ENCODE peak calls at places on chromosomes 3 and 15, in five cellular contexts. One of them, this sample, is unnamed.

GRCh38 chr3:38453075-38453913 is at the start of gene ACVR2B:
- DNase-seq in NT2/D1: peak; percentile 78
- DNase-seq in right cardiac atrium: peak; percentile 92
- DNase-seq in naive thymus-derived CD4-positive, alpha-beta T cell: peak; percentile 58
- DNase-seq in CD8-positive, alpha-beta memory T cell: peak; percentile 77
- DNase-seq in this sample: peak; percentile 85

GRCh38 chr3:71416868-71417267 is 166.7 kb downstream of the FOXP1 start:
- DNase-seq in naive thymus-derived CD4-positive, alpha-beta T cell: peak; percentile 56
- DNase-seq in CD8-positive, alpha-beta memory T cell: peak; percentile 60
- DNase-seq in right cardiac atrium: no peak
- DNase-seq in NT2/D1: peak; percentile 35
- DNase-seq in this sample: peak; percentile 61

GRCh38 chr3:143252931-143253330 is 133.4 kb downstream of the CHST2 start:
- DNase-seq in right cardiac atrium: no peak
- DNase-seq in CD8-positive, alpha-beta memory T cell: no peak
- DNase-seq in naive thymus-derived CD4-positive, alpha-beta T cell: no peak
- DNase-seq in NT2/D1: no peak
- DNase-seq in this sample: no peak

GRCh38 chr15:63407612-63408011 is 26.0 kb upstream of the CA12 start:
- DNase-seq in NT2/D1: no peak
- DNase-seq in right cardiac atrium: no peak
- DNase-seq in CD8-positive, alpha-beta memory T cell: no peak
- DNase-seq in naive thymus-derived CD4-positive, alpha-beta T cell: no peak
- DNase-seq in this sample: no peak

GRCh38 chr3:143084856-143085731 is 34.5 kb upstream of the CHST2 start:
- DNase-seq in CD8-positive, alpha-beta memory T cell: no peak
- DNase-seq in NT2/D1: no peak
- DNase-seq in naive thymus-derived CD4-positive, alpha-beta T cell: no peak
- DNase-seq in right cardiac atrium: no peak
- DNase-seq in this sample: no peak

GRCh38 chr3:107810195-107811071 is 280.4 kb downstream of the CD47 start:
- DNase-seq in naive thymus-derived CD4-positive, alpha-beta T cell: no peak
- DNase-seq in right cardiac atrium: no peak
- DNase-seq in NT2/D1: no peak
- DNase-seq in CD8-positive, alpha-beta memory T cell: no peak
- DNase-seq in this sample: no peak

GRCh38 chr3:170751083-170751893 is 118.7 kb downstream of the RPL22L1 start:
- DNase-seq in naive thymus-derived CD4-positive, alpha-beta T cell: no peak
- DNase-seq in CD8-positive, alpha-beta memory T cell: no peak
- DNase-seq in NT2/D1: no peak
- DNase-seq in right cardiac atrium: peak; percentile 68
- DNase-seq in this sample: no peak

GRCh38 chr3:110106805-110107204 is 769.5 kb upstream of the DPPA4 start:
- DNase-seq in CD8-positive, alpha-beta memory T cell: no peak
- DNase-seq in NT2/D1: no peak
- DNase-seq in right cardiac atrium: no peak
- DNase-seq in naive thymus-derived CD4-positive, alpha-beta T cell: no peak
- DNase-seq in this sample: no peak

GRCh38 chr3:107600784-107601183 is 78.0 kb downstream of the BBX start:
- DNase-seq in NT2/D1: no peak
- DNase-seq in CD8-positive, alpha-beta memory T cell: no peak
- DNase-seq in right cardiac atrium: no peak
- DNase-seq in naive thymus-derived CD4-positive, alpha-beta T cell: no peak
- DNase-seq in this sample: no peak

GRCh38 chr15:99016680-99017321 is 9.2 kb upstream of the PGPEP1L start:
- DNase-seq in CD8-positive, alpha-beta memory T cell: no peak
- DNase-seq in NT2/D1: no peak
- DNase-seq in right cardiac atrium: no peak
- DNase-seq in naive thymus-derived CD4-positive, alpha-beta T cell: no peak
- DNase-seq in this sample: no peak

GRCh38 chr3:37608061-37608702 is 253.5 kb upstream of the CTDSPL start:
- DNase-seq in NT2/D1: no peak
- DNase-seq in CD8-positive, alpha-beta memory T cell: no peak
- DNase-seq in naive thymus-derived CD4-positive, alpha-beta T cell: no peak
- DNase-seq in right cardiac atrium: no peak
- DNase-seq in this sample: no peak

GRCh38 chr3:194329566-194329965 is 21.6 kb downstream of the CPN2 start:
- DNase-seq in naive thymus-derived CD4-positive, alpha-beta T cell: no peak
- DNase-seq in CD8-positive, alpha-beta memory T cell: no peak
- DNase-seq in right cardiac atrium: no peak
- DNase-seq in NT2/D1: no peak
- DNase-seq in this sample: no peak

GRCh38 chr15:58318517-58318916 is 113.3 kb upstream of the LIPC start:
- DNase-seq in right cardiac atrium: no peak
- DNase-seq in naive thymus-derived CD4-positive, alpha-beta T cell: no peak
- DNase-seq in NT2/D1: no peak
- DNase-seq in CD8-positive, alpha-beta memory T cell: no peak
- DNase-seq in this sample: no peak

GRCh38 chr3:57803647-57804081 is 47.6 kb downstream of the SLMAP start:
- DNase-seq in naive thymus-derived CD4-positive, alpha-beta T cell: peak; percentile 13
- DNase-seq in NT2/D1: peak; percentile 25
- DNase-seq in right cardiac atrium: no peak
- DNase-seq in CD8-positive, alpha-beta memory T cell: no peak
- DNase-seq in this sample: peak; percentile 27

GRCh38 chr15:99566157-99566900 is 545 bp downstream of the MEF2A start:
- DNase-seq in right cardiac atrium: peak; percentile 35
- DNase-seq in CD8-positive, alpha-beta memory T cell: peak; percentile 46
- DNase-seq in NT2/D1: no peak
- DNase-seq in naive thymus-derived CD4-positive, alpha-beta T cell: peak; percentile 16
- DNase-seq in this sample: peak; percentile 34

GRCh38 chr15:82539690-82540054 is 585 bp downstream of the RPS17 start:
- DNase-seq in naive thymus-derived CD4-positive, alpha-beta T cell: no peak
- DNase-seq in right cardiac atrium: no peak
- DNase-seq in CD8-positive, alpha-beta memory T cell: no peak
- DNase-seq in NT2/D1: no peak
- DNase-seq in this sample: no peak

GRCh38 chr15:35545316-35545824 is 595 bp downstream of the DPH6 start:
- DNase-seq in NT2/D1: no peak
- DNase-seq in naive thymus-derived CD4-positive, alpha-beta T cell: no peak
- DNase-seq in right cardiac atrium: peak; percentile 60
- DNase-seq in CD8-positive, alpha-beta memory T cell: no peak
- DNase-seq in this sample: peak; percentile 39

GRCh38 chr3:158539414-158540014 is 31.5 kb upstream of the MLF1 start:
- DNase-seq in CD8-positive, alpha-beta memory T cell: no peak
- DNase-seq in NT2/D1: peak; percentile 36
- DNase-seq in right cardiac atrium: no peak
- DNase-seq in naive thymus-derived CD4-positive, alpha-beta T cell: peak; percentile 10
- DNase-seq in this sample: peak; percentile 55

GRCh38 chr3:159711560-159712333 is 276.9 kb upstream of the IL12A start:
- DNase-seq in CD8-positive, alpha-beta memory T cell: no peak
- DNase-seq in naive thymus-derived CD4-positive, alpha-beta T cell: no peak
- DNase-seq in right cardiac atrium: peak; percentile 40
- DNase-seq in NT2/D1: no peak
- DNase-seq in this sample: no peak

GRCh38 chr15:39285066-39285465 is 295.8 kb upstream of the THBS1 start:
- DNase-seq in CD8-positive, alpha-beta memory T cell: no peak
- DNase-seq in naive thymus-derived CD4-positive, alpha-beta T cell: no peak
- DNase-seq in right cardiac atrium: no peak
- DNase-seq in NT2/D1: no peak
- DNase-seq in this sample: no peak

GRCh38 chr3:137770821-137771399 is 6.8 kb downstream of the SOX14 start:
- DNase-seq in NT2/D1: no peak
- DNase-seq in right cardiac atrium: no peak
- DNase-seq in CD8-positive, alpha-beta memory T cell: no peak
- DNase-seq in naive thymus-derived CD4-positive, alpha-beta T cell: no peak
- DNase-seq in this sample: no peak

GRCh38 chr15:63597033-63597790 is at the start of gene FBXL22:
- DNase-seq in CD8-positive, alpha-beta memory T cell: no peak
- DNase-seq in NT2/D1: no peak
- DNase-seq in right cardiac atrium: peak; percentile 32
- DNase-seq in naive thymus-derived CD4-positive, alpha-beta T cell: no peak
- DNase-seq in this sample: no peak

GRCh38 chr15:55221090-55222011 is 24.6 kb upstream of the RSL24D1 start:
- DNase-seq in naive thymus-derived CD4-positive, alpha-beta T cell: no peak
- DNase-seq in NT2/D1: no peak
- DNase-seq in CD8-positive, alpha-beta memory T cell: peak; percentile 51
- DNase-seq in right cardiac atrium: peak; percentile 17
- DNase-seq in this sample: no peak

GRCh38 chr15:31215490-31216209 is 111.0 kb upstream of the KLF13 start:
- DNase-seq in NT2/D1: peak; percentile 35
- DNase-seq in naive thymus-derived CD4-positive, alpha-beta T cell: peak; percentile 77
- DNase-seq in CD8-positive, alpha-beta memory T cell: peak; percentile 83
- DNase-seq in right cardiac atrium: peak; percentile 76
- DNase-seq in this sample: peak; percentile 84

GRCh38 chr15:31212286-31212685 is 110.8 kb upstream of the TRPM1 start:
- DNase-seq in right cardiac atrium: no peak
- DNase-seq in NT2/D1: no peak
- DNase-seq in naive thymus-derived CD4-positive, alpha-beta T cell: no peak
- DNase-seq in CD8-positive, alpha-beta memory T cell: no peak
- DNase-seq in this sample: no peak

GRCh38 chr15:31214864-31215489 is 111.7 kb upstream of the KLF13 start:
- DNase-seq in CD8-positive, alpha-beta memory T cell: no peak
- DNase-seq in NT2/D1: no peak
- DNase-seq in right cardiac atrium: peak; percentile 26
- DNase-seq in naive thymus-derived CD4-positive, alpha-beta T cell: no peak
- DNase-seq in this sample: no peak

GRCh38 chr15:31212956-31213694 is 111.6 kb upstream of the TRPM1 start:
- DNase-seq in right cardiac atrium: no peak
- DNase-seq in naive thymus-derived CD4-positive, alpha-beta T cell: no peak
- DNase-seq in CD8-positive, alpha-beta memory T cell: no peak
- DNase-seq in NT2/D1: no peak
- DNase-seq in this sample: no peak

DNA sequence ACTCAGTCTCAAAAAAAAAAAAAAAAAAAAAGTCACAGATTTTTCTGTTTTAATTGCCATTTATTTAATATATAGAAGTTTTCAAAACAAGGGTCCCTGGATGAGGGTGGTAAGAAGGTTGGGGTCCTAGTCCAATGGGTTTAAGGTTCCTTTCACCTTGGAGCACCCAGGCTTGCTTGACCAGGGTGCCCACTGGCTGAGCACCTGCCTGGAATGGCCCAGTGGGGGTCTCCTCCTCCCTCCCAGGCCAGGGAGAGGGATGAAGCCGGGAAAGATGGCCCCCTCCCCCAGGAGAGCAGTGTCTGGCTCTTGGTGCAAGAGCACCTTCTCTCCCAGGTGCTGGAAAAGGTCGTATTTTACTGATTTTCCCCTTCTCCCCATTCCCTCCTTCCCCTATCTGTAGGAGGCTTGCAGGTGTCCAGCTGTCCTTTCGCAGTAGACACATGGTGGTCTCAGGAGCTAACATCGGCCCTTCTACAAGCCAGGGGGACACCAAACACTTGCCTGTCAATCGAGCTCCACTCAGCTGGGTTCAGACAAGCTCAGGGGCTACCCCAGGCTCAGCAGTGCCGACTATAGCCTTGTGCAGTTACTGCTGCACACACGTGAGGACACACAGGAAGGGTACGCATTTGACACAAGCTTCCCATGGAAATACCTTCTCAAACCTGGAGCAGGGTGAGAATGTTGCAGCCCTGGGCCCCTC is 112.3 kb upstream of the KLF13 start:
- DNase-seq in CD8-positive, alpha-beta memory T cell: no peak
- DNase-seq in naive thymus-derived CD4-positive, alpha-beta T cell: peak; percentile 39
- DNase-seq in right cardiac atrium: no peak
- DNase-seq in NT2/D1: no peak
- DNase-seq in this sample: no peak
- H3K4me3 ChIP-seq in CD8-positive, alpha-beta memory T cell: no peak overlapping the region
- H3K4me3 ChIP-seq in naive thymus-derived CD4-positive, alpha-beta T cell: no peak overlapping the region
- H3K4me3 ChIP-seq in right cardiac atrium: no peak overlapping the region
- H3K4me3 ChIP-seq in NT2/D1: no peak overlapping the region
- H3K4me3 ChIP-seq in this sample: no peak overlapping the region

GRCh38 chr3:16145176-16145575 is 29.3 kb upstream of the GALNT15 start:
- DNase-seq in CD8-positive, alpha-beta memory T cell: no peak
- DNase-seq in NT2/D1: no peak
- DNase-seq in naive thymus-derived CD4-positive, alpha-beta T cell: no peak
- DNase-seq in right cardiac atrium: no peak
- DNase-seq in this sample: no peak

GRCh38 chr3:16140116-16140893 is 34.2 kb upstream of the GALNT15 start:
- DNase-seq in naive thymus-derived CD4-positive, alpha-beta T cell: no peak
- DNase-seq in right cardiac atrium: no peak
- DNase-seq in CD8-positive, alpha-beta memory T cell: no peak
- DNase-seq in NT2/D1: no peak
- DNase-seq in this sample: no peak

GRCh38 chr3:16140894-16141285 is 33.6 kb upstream of the GALNT15 start:
- DNase-seq in CD8-positive, alpha-beta memory T cell: no peak
- DNase-seq in naive thymus-derived CD4-positive, alpha-beta T cell: no peak
- DNase-seq in right cardiac atrium: no peak
- DNase-seq in NT2/D1: no peak
- DNase-seq in this sample: no peak

GRCh38 chr3:16143870-16144568 is 30.5 kb upstream of the GALNT15 start:
- DNase-seq in right cardiac atrium: no peak
- DNase-seq in NT2/D1: no peak
- DNase-seq in CD8-positive, alpha-beta memory T cell: no peak
- DNase-seq in naive thymus-derived CD4-positive, alpha-beta T cell: no peak
- DNase-seq in this sample: no peak

GRCh38 chr3:16142350-16143050 is 32.0 kb upstream of the GALNT15 start:
- DNase-seq in CD8-positive, alpha-beta memory T cell: no peak
- DNase-seq in naive thymus-derived CD4-positive, alpha-beta T cell: no peak
- DNase-seq in right cardiac atrium: no peak
- DNase-seq in NT2/D1: no peak
- DNase-seq in this sample: no peak
- H3K4me1 ChIP-seq in CD8-positive, alpha-beta memory T cell: no peaks in the 10 kb centered on the region
- H3K4me1 ChIP-seq in naive thymus-derived CD4-positive, alpha-beta T cell: no peaks in the 10 kb centered on the region
- H3K4me1 ChIP-seq in right cardiac atrium: peaks cover 5% of the 10 kb centered on the region
- H3K4me1 ChIP-seq in NT2/D1: no peaks in the 10 kb centered on the region
- H3K4me1 ChIP-seq in this sample: peaks cover 6% of the 10 kb centered on the region

DNA sequence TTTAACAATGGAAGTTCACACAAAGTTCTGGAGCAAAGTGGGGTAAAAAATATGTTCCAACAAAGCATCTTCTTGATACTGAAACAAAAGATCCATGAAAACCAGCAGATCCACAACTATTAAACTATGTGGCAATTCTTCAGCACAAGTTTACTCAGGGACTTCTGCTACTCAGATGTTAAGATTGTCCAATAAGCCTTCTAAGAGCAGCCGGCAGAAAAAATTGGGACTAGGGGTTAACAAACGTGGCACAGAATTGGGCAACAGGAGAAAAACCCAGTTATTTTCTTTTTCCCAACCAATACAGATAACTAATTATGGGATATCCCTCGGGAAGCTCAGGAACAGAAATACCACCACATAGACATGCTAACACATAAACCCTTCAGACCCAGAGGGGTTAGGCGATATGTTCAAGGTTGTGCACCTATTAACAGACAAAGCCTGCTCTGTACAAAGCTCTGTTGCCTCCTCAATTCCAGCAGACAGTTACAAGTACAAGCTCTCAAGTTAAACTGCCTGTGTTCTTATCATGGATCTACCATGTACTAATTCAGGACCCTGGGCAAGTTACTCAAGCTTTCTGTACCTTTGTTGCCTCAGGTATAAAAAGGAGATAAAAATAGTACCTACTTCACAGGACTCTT is 6.8 kb downstream of the SSR3 start:
- DNase-seq in right cardiac atrium: no peak
- DNase-seq in CD8-positive, alpha-beta memory T cell: no peak
- DNase-seq in naive thymus-derived CD4-positive, alpha-beta T cell: no peak
- DNase-seq in NT2/D1: no peak
- DNase-seq in this sample: no peak
- H3K4me3 ChIP-seq in right cardiac atrium: no peak overlapping the region
- H3K4me3 ChIP-seq in CD8-positive, alpha-beta memory T cell: no peak overlapping the region
- H3K4me3 ChIP-seq in naive thymus-derived CD4-positive, alpha-beta T cell: no peak overlapping the region
- H3K4me3 ChIP-seq in NT2/D1: no peak overlapping the region
- H3K4me3 ChIP-seq in this sample: no peak overlapping the region

DNA sequence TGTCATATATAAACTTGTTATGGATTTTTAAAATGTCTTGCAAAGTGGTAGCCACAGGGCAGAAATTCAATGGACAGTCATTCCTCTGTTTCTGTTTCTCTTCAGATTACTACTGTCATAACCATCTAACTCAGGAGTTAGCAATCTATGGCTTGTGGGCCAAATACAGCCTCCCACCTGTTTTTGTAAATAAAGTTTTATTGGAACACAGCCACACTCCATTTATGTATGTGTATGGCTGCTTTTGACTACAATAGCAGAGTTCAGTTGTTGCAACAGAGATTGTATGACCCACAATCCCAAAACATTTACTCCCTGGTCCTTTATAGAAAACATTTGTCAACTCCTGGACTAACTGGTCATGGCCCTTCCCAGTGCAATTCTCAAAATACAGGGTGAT is 20.0 kb downstream of the SLC27A2 start:
- DNase-seq in NT2/D1: no peak
- DNase-seq in right cardiac atrium: no peak
- DNase-seq in naive thymus-derived CD4-positive, alpha-beta T cell: no peak
- DNase-seq in CD8-positive, alpha-beta memory T cell: no peak
- DNase-seq in this sample: no peak
- H3K4me1 ChIP-seq in NT2/D1: no peaks in the 10 kb centered on the region
- H3K4me1 ChIP-seq in right cardiac atrium: no peaks in the 10 kb centered on the region
- H3K4me1 ChIP-seq in naive thymus-derived CD4-positive, alpha-beta T cell: no peaks in the 10 kb centered on the region
- H3K4me1 ChIP-seq in CD8-positive, alpha-beta memory T cell: no peaks in the 10 kb centered on the region
- H3K4me1 ChIP-seq in this sample: no peaks in the 10 kb centered on the region

This sample was measured in Caco-2.